ENCODE peak calls at places on chromosomes 4 and X, in four cellular contexts. One of them, this sample, is unnamed.

GRCh38 chr4:156443488-156443887 is 489.8 kb upstream of the CTSO start:
- DNase-seq in endothelial cell of umbilical vein: no peak
- DNase-seq in HepG2: no peak
- DNase-seq in mammary epithelial cell: no peak
- DNase-seq in this sample: no peak

GRCh38 chrX:47597222-47597621 is 15.0 kb downstream of the TIMP1 start:
- DNase-seq in endothelial cell of umbilical vein: no peak
- DNase-seq in HepG2: no peak
- DNase-seq in mammary epithelial cell: no peak
- DNase-seq in this sample: no peak

GRCh38 chrX:19725545-19726102 is 161.8 kb downstream of the SH3KBP1 start:
- DNase-seq in mammary epithelial cell: peak
- DNase-seq in endothelial cell of umbilical vein: no peak
- DNase-seq in HepG2: no peak
- DNase-seq in this sample: no peak

GRCh38 chr4:86032476-86033022 is 327.3 kb downstream of the MAPK10 start:
- DNase-seq in HepG2: no peak
- DNase-seq in endothelial cell of umbilical vein: no peak
- DNase-seq in mammary epithelial cell: peak
- DNase-seq in this sample: peak

GRCh38 chrX:150926791-150927190 is 28.3 kb upstream of the CD99L2 start:
- DNase-seq in mammary epithelial cell: no peak
- DNase-seq in HepG2: no peak
- DNase-seq in endothelial cell of umbilical vein: no peak
- DNase-seq in this sample: no peak

GRCh38 chr4:65007841-65008439 is 598.7 kb upstream of the TECRL start:
- DNase-seq in endothelial cell of umbilical vein: peak
- DNase-seq in HepG2: peak
- DNase-seq in mammary epithelial cell: peak
- DNase-seq in this sample: peak

GRCh38 chrX:70196961-70197805 is 19.9 kb downstream of the DGAT2L6 start:
- DNase-seq in endothelial cell of umbilical vein: peak
- DNase-seq in HepG2: peak
- DNase-seq in mammary epithelial cell: peak
- DNase-seq in this sample: peak

GRCh38 chr4:2248821-2249261 is 6.9 kb upstream of the HAUS3 start:
- DNase-seq in endothelial cell of umbilical vein: no peak
- DNase-seq in mammary epithelial cell: no peak
- DNase-seq in HepG2: no peak
- DNase-seq in this sample: peak

GRCh38 chr4:40622913-40623312 is 6.8 kb downstream of the RBM47 start:
- DNase-seq in endothelial cell of umbilical vein: no peak
- DNase-seq in mammary epithelial cell: peak
- DNase-seq in HepG2: no peak
- DNase-seq in this sample: no peak

GRCh38 chrX:65127804-65128203 is 151.6 kb upstream of the ZC4H2 start:
- DNase-seq in HepG2: no peak
- DNase-seq in mammary epithelial cell: no peak
- DNase-seq in endothelial cell of umbilical vein: no peak
- DNase-seq in this sample: no peak

GRCh38 chrX:144006811-144007210 is 122.9 kb downstream of the UBE2NL start:
- DNase-seq in HepG2: no peak
- DNase-seq in endothelial cell of umbilical vein: no peak
- DNase-seq in mammary epithelial cell: peak
- DNase-seq in this sample: peak

GRCh38 chr4:146256328-146256727 is 42.0 kb downstream of the REELD1 start:
- DNase-seq in mammary epithelial cell: no peak
- DNase-seq in endothelial cell of umbilical vein: peak
- DNase-seq in HepG2: no peak
- DNase-seq in this sample: no peak

GRCh38 chrX:153970398-153971123 is 1.1 kb downstream of the HCFC1 start:
- DNase-seq in HepG2: peak
- DNase-seq in endothelial cell of umbilical vein: no peak
- DNase-seq in mammary epithelial cell: peak
- DNase-seq in this sample: peak

GRCh38 chr4:52640808-52641595 is 18.1 kb downstream of the USP46 start:
- DNase-seq in mammary epithelial cell: peak
- DNase-seq in endothelial cell of umbilical vein: peak
- DNase-seq in HepG2: no peak
- DNase-seq in this sample: no peak

GRCh38 chr4:106344324-106344970 is 24.1 kb downstream of the GIMD1 start:
- DNase-seq in endothelial cell of umbilical vein: no peak
- DNase-seq in mammary epithelial cell: peak
- DNase-seq in HepG2: peak
- DNase-seq in this sample: no peak

GRCh38 chr4:118849867-118850812 is 14.2 kb upstream of the SEC24D start:
- DNase-seq in HepG2: no peak
- DNase-seq in mammary epithelial cell: peak
- DNase-seq in endothelial cell of umbilical vein: peak
- DNase-seq in this sample: peak

GRCh38 chrX:118049713-118050112 is 66.9 kb downstream of the KLHL13 start:
- DNase-seq in mammary epithelial cell: no peak
- DNase-seq in endothelial cell of umbilical vein: no peak
- DNase-seq in HepG2: no peak
- DNase-seq in this sample: no peak
- TF ChIP-seq EZH2 in mammary epithelial cell: no peak
- TF ChIP-seq EZH2 in endothelial cell of umbilical vein: no peak
- TF ChIP-seq EZH2 in HepG2: no peak
- TF ChIP-seq EZH2 in this sample: no peak

GRCh38 chrX:37816766-37817165 is 30.6 kb downstream of the DYNLT3 start:
- DNase-seq in mammary epithelial cell: no peak
- DNase-seq in HepG2: no peak
- DNase-seq in endothelial cell of umbilical vein: no peak
- DNase-seq in this sample: no peak

GRCh38 chrX:37818031-37818430 is 29.3 kb downstream of the DYNLT3 start:
- DNase-seq in HepG2: no peak
- DNase-seq in mammary epithelial cell: no peak
- DNase-seq in endothelial cell of umbilical vein: no peak
- DNase-seq in this sample: no peak

GRCh38 chrX:37817176-37817575 is 30.2 kb downstream of the DYNLT3 start:
- DNase-seq in endothelial cell of umbilical vein: no peak
- DNase-seq in mammary epithelial cell: no peak
- DNase-seq in HepG2: no peak
- DNase-seq in this sample: no peak

GRCh38 chrX:37815366-37815765 is 32.0 kb downstream of the DYNLT3 start:
- DNase-seq in endothelial cell of umbilical vein: no peak
- DNase-seq in HepG2: no peak
- DNase-seq in mammary epithelial cell: no peak
- DNase-seq in this sample: no peak

DNA sequence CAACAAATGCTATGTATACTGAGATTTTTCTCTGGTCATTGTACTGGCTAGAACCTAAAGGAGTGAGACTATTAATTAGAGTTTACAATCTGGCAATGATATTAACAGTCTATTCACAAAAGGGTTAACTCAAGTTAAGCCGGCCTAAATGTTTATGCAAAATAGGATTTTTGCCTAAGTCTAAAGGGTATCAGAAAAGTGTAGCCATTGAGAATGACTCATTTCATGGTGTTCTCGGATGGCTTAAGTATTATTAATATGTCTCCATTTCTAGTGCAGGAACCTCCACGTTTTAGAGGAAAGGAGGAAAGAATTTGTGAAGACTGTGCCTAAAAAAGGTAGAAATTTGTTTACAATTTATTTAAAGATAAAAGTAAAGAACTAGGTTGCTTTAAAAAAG is 29.8 kb downstream of the DYNLT3 start:
- DNase-seq in mammary epithelial cell: no peak
- DNase-seq in endothelial cell of umbilical vein: no peak
- DNase-seq in HepG2: no peak
- DNase-seq in this sample: no peak
- H3K4me2 ChIP-seq in mammary epithelial cell: no peak
- H3K4me2 ChIP-seq in endothelial cell of umbilical vein: no peak
- H3K4me2 ChIP-seq in HepG2: no peak
- H3K4me2 ChIP-seq in this sample: no peak

GRCh38 chr4:112633477-112634235 is 3.1 kb downstream of the ZGRF1 start:
- DNase-seq in endothelial cell of umbilical vein: peak
- DNase-seq in HepG2: peak
- DNase-seq in mammary epithelial cell: peak
- DNase-seq in this sample: peak

GRCh38 chr4:112636688-112637551 is at the start of the genes LARP7 and ZGRF1:
- DNase-seq in endothelial cell of umbilical vein: peak
- DNase-seq in mammary epithelial cell: peak
- DNase-seq in HepG2: peak
- DNase-seq in this sample: peak

DNA sequence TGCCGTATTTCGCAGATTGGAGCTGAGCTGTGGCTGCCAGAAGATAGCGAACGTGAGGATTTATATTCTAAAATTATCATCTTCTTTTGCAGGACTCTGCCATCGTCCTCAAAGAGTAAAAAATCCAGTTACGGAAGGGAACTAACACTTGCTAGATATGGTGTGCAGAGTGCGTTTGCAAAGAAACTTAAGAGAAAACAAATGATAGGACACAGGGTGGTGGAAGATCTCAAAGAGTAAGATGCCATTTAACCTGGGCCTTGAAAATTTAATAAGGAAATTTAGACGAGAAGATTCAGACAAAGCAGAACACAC is 566 bp downstream of the LARP7 start:
- DNase-seq in mammary epithelial cell: no peak
- DNase-seq in endothelial cell of umbilical vein: no peak
- DNase-seq in HepG2: no peak
- DNase-seq in this sample: no peak
- H3K27ac ChIP-seq in mammary epithelial cell: peak
- H3K27ac ChIP-seq in endothelial cell of umbilical vein: peak
- H3K27ac ChIP-seq in HepG2: peak
- H3K27ac ChIP-seq in this sample: peak

GRCh38 chr4:8862334-8862733 is 9.3 kb downstream of the HMX1 start:
- DNase-seq in HepG2: no peak
- DNase-seq in mammary epithelial cell: no peak
- DNase-seq in endothelial cell of umbilical vein: no peak
- DNase-seq in this sample: no peak
- TF ChIP-seq EZH2 in HepG2: no peak
- TF ChIP-seq EZH2 in mammary epithelial cell: no peak
- TF ChIP-seq EZH2 in endothelial cell of umbilical vein: no peak
- TF ChIP-seq EZH2 in this sample: no peak

This sample was measured in hepatocyte.